ENCODE peak calls at places on chromosomes 7 and 10, in ten cellular contexts. T is fibroblast of lung, K is neuronal stem cell, U is mammary epithelial cell, X is hepatocyte, P is H9, E is GM23248, N is IMR-90, V is PC-9, Z is SK-N-SH. F is an unnamed sample. For H3K4me1, the result is how much of the 10 kb centered on the place peaks cover.

GRCh38 chr10:101224060-101224909 is 5.0 kb downstream of the LBX1 start:
- DNase-seq in P (no peak), K (no peak), T (no peak), U (no peak), N (no peak), Z (peak), V (no peak), E (no peak), X (no peak), F (peak)

GRCh38 chr10:128078136-128078969 is 47.9 kb downstream of the MKI67 start:
- DNase-seq in P (peak), Z (peak), K (peak), T (peak), N (peak), U (no peak), X (peak), E (peak), V (peak), F (peak)

GRCh38 chr10:7696545-7696944 is 6.6 kb upstream of the ITIH2 start:
- DNase-seq in N (no peak), T (peak), E (peak), U (no peak), X (no peak), K (no peak), V (no peak), P (no peak), Z (no peak), F (no peak)

GRCh38 chr10:17643339-17643754 is 604 bp upstream of the STAM start:
- DNase-seq in N (peak), T (peak), K (no peak), X (peak), P (peak), V (peak), Z (peak), U (peak), E (peak), F (peak)

GRCh38 chr7:135900186-135900585 is 77.0 kb downstream of the MTPN start:
- DNase-seq in K (no peak), P (no peak), V (no peak), U (no peak), T (no peak), Z (no peak), E (no peak), N (no peak), X (no peak), F (no peak)

GRCh38 chr10:49282879-49283321 is 16.1 kb upstream of the C10orf71 start:
- DNase-seq in X (no peak), K (no peak), T (no peak), V (no peak), Z (no peak), N (no peak), P (no peak), U (no peak), E (no peak), F (peak)

GRCh38 chr10:77533887-77534278 is 103.7 kb downstream of the KCNMA1 start:
- DNase-seq in Z (peak), N (no peak), V (peak), K (no peak), U (peak), T (no peak), X (no peak), E (peak), P (no peak), F (no peak)

GRCh38 chr7:9937944-9938631 is 1035.6 kb upstream of the PHF14 start:
- DNase-seq in T (peak), N (no peak), X (no peak), U (peak), Z (no peak), P (no peak), V (no peak), K (no peak), E (peak), F (peak)

GRCh38 chr10:5518143-5518542 is 6.6 kb upstream of the CALML3 start:
- DNase-seq in T (no peak), P (no peak), V (no peak), E (no peak), N (no peak), U (no peak), X (peak), Z (no peak), K (no peak), F (no peak)

GRCh38 chr7:66281678-66282593 is 76.8 kb downstream of the TPST1 start:
- DNase-seq in X (peak), N (peak), Z (no peak), K (no peak), E (peak), U (peak), V (peak), P (no peak), T (peak), F (no peak)

GRCh38 chr7:144835166-144835611 is 664 bp downstream of the TPK1 start:
- DNase-seq in K (no peak), U (peak), N (peak), E (peak), Z (peak), V (no peak), X (peak), P (peak), T (peak), F (peak)

GRCh38 chr7:35699906-35700305 is 5.0 kb upstream of the HERPUD2 start:
- DNase-seq in T (no peak), N (no peak), U (no peak), X (no peak), V (no peak), Z (no peak), E (no peak), P (no peak), K (no peak), F (no peak)

GRCh38 chr7:42110333-42110732 is 126.7 kb downstream of the GLI3 start:
- DNase-seq in P (no peak), K (no peak), T (no peak), E (no peak), V (no peak), U (no peak), X (no peak), N (no peak), Z (no peak), F (no peak)

GRCh38 chr7:100431286-100431735 is 1.7 kb downstream of the MEPCE start:
- DNase-seq in E (no peak), P (peak), X (no peak), T (no peak), Z (no peak), N (no peak), U (no peak), V (no peak), K (no peak), F (no peak)
- H3K4me1 ChIP-seq in E (under half), P (under half), X (under half), T (under half), Z (under half), N (under half), U (under half), V (under half), K (under half), F (under half)

DNA sequence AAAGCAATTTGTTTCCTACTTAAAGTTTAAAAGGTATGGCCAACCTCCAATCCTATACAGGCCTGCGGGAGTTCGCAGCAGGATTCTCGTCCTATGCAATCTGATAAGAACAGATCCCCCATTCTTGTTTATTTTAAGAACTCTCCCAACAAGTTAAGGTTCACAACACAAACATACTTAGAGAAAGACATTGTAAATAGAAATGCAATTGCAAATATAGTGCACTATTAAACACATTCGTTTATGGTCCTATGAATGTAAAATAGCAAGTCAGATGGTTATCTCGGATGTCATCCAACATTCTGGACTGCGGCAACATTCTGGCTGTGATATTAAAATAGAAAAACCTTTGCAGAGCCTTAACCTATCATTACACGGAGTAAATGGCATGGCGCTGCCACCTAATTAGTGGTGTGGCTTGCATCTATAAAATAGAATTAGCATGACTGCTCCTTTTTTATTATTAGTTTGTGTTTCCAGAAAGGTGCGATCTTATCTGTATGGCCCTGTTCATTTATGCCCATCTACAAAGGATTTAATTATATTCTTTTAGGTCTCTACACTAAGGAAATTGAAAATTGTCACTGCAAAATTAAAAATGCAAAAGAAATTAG is 37.0 kb downstream of the BEND7 start:
- DNase-seq in V (no peak), X (no peak), P (no peak), Z (no peak), N (no peak), K (no peak), E (no peak), T (no peak), U (no peak), F (no peak)
- H2AFZ ChIP-seq in V (no peak), X (no peak), P (no peak), Z (no peak), N (no peak), K (no peak), E (no peak), T (no peak), U (no peak), F (no peak)

DNA sequence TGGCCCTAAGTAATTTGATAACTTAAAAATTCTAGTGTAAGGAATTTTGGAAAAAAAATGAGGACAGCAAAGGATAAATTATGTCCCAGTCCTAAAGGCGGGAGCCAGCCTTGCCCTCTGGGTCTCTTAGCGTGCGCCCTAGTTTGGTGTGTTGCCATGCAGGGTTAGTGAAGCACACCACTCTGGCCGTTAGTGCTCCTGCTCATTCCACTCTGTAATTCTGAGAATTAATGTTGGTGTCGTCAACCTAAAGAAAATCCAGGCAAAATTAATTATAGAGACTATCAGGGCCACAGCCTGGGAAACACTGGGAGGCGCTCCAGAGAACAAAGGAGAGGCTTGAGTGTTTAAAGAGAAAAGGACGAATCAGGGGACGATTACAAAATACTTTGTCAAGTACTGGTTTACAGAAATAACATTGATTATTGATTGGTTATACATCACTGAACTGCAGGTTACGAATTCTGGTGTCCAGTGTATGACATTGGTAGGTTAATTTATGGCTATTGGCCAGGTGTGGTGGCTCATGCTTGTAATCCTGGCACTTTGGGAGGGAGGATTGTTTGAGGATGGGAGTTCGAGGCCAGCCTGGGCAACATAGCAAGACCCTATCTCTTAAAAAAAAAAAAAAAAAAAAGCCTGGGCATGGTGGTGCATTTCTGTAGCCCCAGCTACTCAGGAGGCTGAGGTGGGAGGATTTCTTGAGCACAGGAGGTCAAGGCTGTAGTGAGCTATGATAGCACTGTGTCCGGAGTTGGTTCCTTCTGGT is 5.8 kb downstream of the DYNC2I1 start:
- DNase-seq in U (no peak), P (no peak), Z (no peak), T (no peak), N (no peak), K (no peak), E (no peak), V (no peak), X (no peak), F (no peak)
- H3K4me1 ChIP-seq in U (under half), P (under half), Z (under half), T (under half), N (under half), K (under half), E (under half), V (under half), X (under half), F (under half)

GRCh38 chr10:57864789-57865676 is 402.7 kb downstream of the IPMK start:
- DNase-seq in U (peak), V (peak), N (no peak), X (peak), E (no peak), P (no peak), K (no peak), T (no peak), Z (no peak), F (no peak)
- H2AFZ ChIP-seq in U (no peak), V (no peak), N (no peak), X (no peak), E (no peak), P (no peak), K (no peak), T (no peak), Z (no peak), F (peak)

GRCh38 chr7:979886-980571 is 3.0 kb upstream of the CYP2W1 start:
- DNase-seq in P (no peak), E (no peak), X (no peak), N (no peak), Z (peak), T (no peak), U (no peak), K (no peak), V (no peak), F (no peak)
- H3K4me1 ChIP-seq in P (under half), E (under half), X (under half), N (under half), Z (under half), T (under half), U (under half), K (under half), V (under half), F (under half)

DNA sequence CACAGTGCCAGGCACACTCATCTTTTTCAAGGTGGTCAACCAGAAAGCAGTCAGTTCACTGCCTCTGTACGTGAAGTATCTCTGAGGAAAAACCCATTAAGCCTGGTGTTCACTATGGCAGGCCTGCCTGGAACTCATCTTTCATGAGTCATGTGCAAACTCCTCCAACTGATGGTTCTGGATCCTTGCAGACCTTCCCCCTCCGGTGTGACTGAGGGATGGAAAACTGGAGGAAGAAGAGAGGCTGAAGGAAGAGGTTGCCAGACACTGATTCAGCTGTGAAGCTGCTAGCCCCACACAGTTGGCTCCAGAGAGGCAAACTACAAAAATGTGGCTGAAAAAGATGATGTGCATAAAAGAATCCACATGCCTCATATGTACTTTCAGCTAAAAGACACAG is 2.8 kb downstream of the CYP3A5 start:
- DNase-seq in X (no peak), N (no peak), T (peak), P (no peak), Z (no peak), K (no peak), V (no peak), U (no peak), E (peak), F (no peak)
- H2AFZ ChIP-seq in X (no peak), N (no peak), T (no peak), P (no peak), Z (no peak), K (no peak), V (no peak), U (no peak), E (no peak), F (no peak)

GRCh38 chr10:133388265-133388972 is 5.5 kb upstream of the MTG1 start:
- DNase-seq in K (no peak), U (no peak), X (no peak), T (no peak), Z (no peak), E (no peak), V (no peak), P (peak), N (no peak), F (no peak)
- H3K4me1 ChIP-seq in K (under half), U (under half), X (under half), T (under half), Z (under half), E (under half), V (under half), P (under half), N (under half), F (under half)

GRCh38 chr7:76166404-76167255 is 35.1 kb upstream of the SRRM3 start:
- DNase-seq in V (peak), N (peak), U (peak), K (peak), E (peak), P (peak), X (peak), T (peak), Z (peak), F (peak)

GRCh38 chr7:76165106-76165972 is 36.4 kb upstream of the SRRM3 start:
- DNase-seq in V (no peak), Z (no peak), E (no peak), N (no peak), X (no peak), P (peak), T (no peak), K (no peak), U (no peak), F (no peak)

DNA sequence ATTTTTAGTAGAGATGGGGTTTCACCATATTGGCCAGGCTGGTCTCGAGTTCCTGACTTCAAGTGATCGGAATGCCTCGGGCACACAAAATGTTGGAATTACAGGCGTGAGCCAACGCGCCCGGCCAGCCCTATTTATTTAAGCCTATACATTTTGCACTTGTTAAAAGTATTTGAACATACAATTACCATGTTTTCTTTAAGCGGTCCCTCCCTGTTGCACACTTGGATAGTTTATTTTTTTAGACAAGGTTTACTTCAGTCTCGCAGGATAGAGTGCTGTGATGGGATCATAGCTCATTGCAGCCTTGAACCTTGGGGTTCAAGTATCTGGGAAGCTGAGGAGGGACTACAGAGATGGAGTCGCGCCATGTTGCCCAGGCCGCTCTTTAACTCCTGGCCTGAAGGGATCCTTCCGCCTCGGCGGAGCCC is 35.7 kb upstream of the SRRM3 start:
- DNase-seq in Z (no peak), P (peak), U (no peak), K (no peak), X (no peak), T (no peak), N (no peak), E (no peak), V (no peak), F (no peak)
- H2AFZ ChIP-seq in Z (peak), P (no peak), U (peak), K (peak), X (peak), T (peak), N (peak), E (peak), V (peak), F (no peak)